ENCODE peak calls at places on chromosome 5, in four cellular contexts. O, I, C and Y are unnamed samples.

GRCh38 chr5:42767491-42768105 is 11.0 kb downstream of the CCDC152 start:
- DNase-seq in O (peak; percentile 51), I (no peak), C (no peak), Y (no peak)

GRCh38 chr5:171610686-171611085 is 174.9 kb upstream of the SMIM23 start:
- DNase-seq in O (no peak), I (no peak), C (no peak), Y (no peak)

GRCh38 chr5:134813827-134814226 is 31.9 kb upstream of the C5orf24 start:
- DNase-seq in O (no peak), I (no peak), C (no peak), Y (no peak)

GRCh38 chr5:1346627-1347440 is 1.9 kb upstream of the CLPTM1L start:
- DNase-seq in O (no peak), I (no peak), C (no peak), Y (no peak)

GRCh38 chr5:93594591-93595419 is 11.8 kb downstream of the NR2F1 start:
- DNase-seq in O (no peak), I (no peak), C (no peak), Y (no peak)

GRCh38 chr5:149757186-149757950 is 27.3 kb downstream of the PPARGC1B start:
- DNase-seq in O (no peak), I (no peak), C (no peak), Y (no peak)

GRCh38 chr5:177362102-177362868 is 4.6 kb downstream of the RGS14 start:
- DNase-seq in O (no peak), I (no peak), C (no peak), Y (peak; percentile 58)

GRCh38 chr5:45578270-45578669 is 117.9 kb downstream of the HCN1 start:
- DNase-seq in O (no peak), I (no peak), C (no peak), Y (no peak)

GRCh38 chr5:154740483-154740882 is 14.7 kb upstream of the LARP1 start:
- DNase-seq in O (no peak), I (peak; percentile 27), C (peak; percentile 43), Y (no peak)

GRCh38 chr5:67395790-67396418 is 199.3 kb upstream of the CD180 start:
- DNase-seq in O (no peak), I (no peak), C (no peak), Y (no peak)

GRCh38 chr5:56585973-56586740 is 229.2 kb upstream of the MAP3K1 start:
- DNase-seq in O (peak; percentile 24), I (peak; percentile 58), C (peak; percentile 58), Y (no peak)

GRCh38 chr5:179824745-179825112 is 4.0 kb downstream of the SQSTM1 start:
- DNase-seq in O (no peak), I (no peak), C (no peak), Y (no peak)

GRCh38 chr5:149257875-149258705 is 13.6 kb upstream of the AFAP1L1 start:
- DNase-seq in O (no peak), I (no peak), C (no peak), Y (no peak)

GRCh38 chr5:2569774-2570542 is 181.5 kb downstream of the IRX2 start:
- DNase-seq in O (no peak), I (no peak), C (no peak), Y (no peak)

GRCh38 chr5:153964201-153965101 is 74.3 kb downstream of the FAM114A2 start:
- DNase-seq in O (no peak), I (no peak), C (no peak), Y (no peak)

GRCh38 chr5:10556331-10556807 is 7.5 kb upstream of the ANKRD33B start:
- DNase-seq in O (no peak), I (no peak), C (no peak), Y (no peak)

GRCh38 chr5:17978954-17979353 is 344.7 kb downstream of the TAF11L14 start:
- DNase-seq in O (no peak), I (no peak), C (no peak), Y (no peak)

GRCh38 chr5:127589309-127590036 is 59.4 kb upstream of the CTXN3 start:
- DNase-seq in O (no peak), I (no peak), C (no peak), Y (no peak)

GRCh38 chr5:181207214-181207959 is 2.4 kb upstream of the TRIM7 start:
- DNase-seq in O (peak; percentile 94), I (peak; percentile 71), C (peak; percentile 83), Y (peak; percentile 75)

GRCh38 chr5:946720-947625 is 54.3 kb downstream of the TRIP13 start:
- DNase-seq in O (no peak), I (no peak), C (no peak), Y (no peak)

GRCh38 chr5:65856520-65856919 is 69.9 kb upstream of the ERBIN start:
- DNase-seq in O (no peak), I (no peak), C (no peak), Y (no peak)

GRCh38 chr5:146894763-146895521 is 16.4 kb upstream of the PPP2R2B start:
- DNase-seq in O (no peak), I (no peak), C (no peak), Y (no peak)

GRCh38 chr5:56405536-56405935 is 172.4 kb upstream of the ANKRD55 start:
- DNase-seq in O (no peak), I (no peak), C (no peak), Y (no peak)

GRCh38 chr5:112923148-112923917 is 1.3 kb upstream of the REEP5 start:
- DNase-seq in O (peak; percentile 32), I (no peak), C (no peak), Y (no peak)

GRCh38 chr5:43000198-43000840 is 39.8 kb downstream of the ANXA2R start:
- DNase-seq in O (no peak), I (no peak), C (peak; percentile 22), Y (no peak)

GRCh38 chr5:170552486-170553122 is 48.8 kb downstream of the KCNIP1 start:
- DNase-seq in O (no peak), I (peak; percentile 69), C (peak; percentile 85), Y (no peak)

GRCh38 chr5:98774192-98775046 is 956 bp downstream of the RGMB start:
- DNase-seq in O (peak; percentile 34), I (peak; percentile 62), C (peak; percentile 50), Y (peak; percentile 81)

GRCh38 chr5:128635379-128635778 is 97.3 kb upstream of the FBN2 start:
- DNase-seq in O (no peak), I (no peak), C (no peak), Y (no peak)

GRCh38 chr5:119274767-119275130 is 81.1 kb upstream of the TNFAIP8 start:
- DNase-seq in O (no peak), I (no peak), C (no peak), Y (no peak)

GRCh38 chr5:15763754-15764153 is 263.8 kb downstream of the FBXL7 start:
- DNase-seq in O (no peak), I (no peak), C (no peak), Y (no peak)

GRCh38 chr5:144189800-144190429 is 19.2 kb downstream of the KCTD16 start:
- DNase-seq in O (no peak), I (no peak), C (no peak), Y (peak; percentile 45)

GRCh38 chr5:43433381-43433780 is 21.2 kb upstream of the CCL28 start:
- DNase-seq in O (no peak), I (no peak), C (no peak), Y (no peak)

GRCh38 chr5:24633705-24634325 is 11.0 kb downstream of the CDH10 start:
- DNase-seq in O (peak; percentile 47), I (no peak), C (no peak), Y (no peak)

GRCh38 chr5:142486581-142486980 is 161.8 kb upstream of the SPRY4 start:
- DNase-seq in O (no peak), I (no peak), C (no peak), Y (no peak)

GRCh38 chr5:175123542-175123941 is 320.4 kb downstream of the DRD1 start:
- DNase-seq in O (no peak), I (no peak), C (no peak), Y (no peak)

GRCh38 chr5:115431116-115431515 is 113.5 kb downstream of the FEM1C start:
- DNase-seq in O (no peak), I (no peak), C (no peak), Y (no peak)

DNA sequence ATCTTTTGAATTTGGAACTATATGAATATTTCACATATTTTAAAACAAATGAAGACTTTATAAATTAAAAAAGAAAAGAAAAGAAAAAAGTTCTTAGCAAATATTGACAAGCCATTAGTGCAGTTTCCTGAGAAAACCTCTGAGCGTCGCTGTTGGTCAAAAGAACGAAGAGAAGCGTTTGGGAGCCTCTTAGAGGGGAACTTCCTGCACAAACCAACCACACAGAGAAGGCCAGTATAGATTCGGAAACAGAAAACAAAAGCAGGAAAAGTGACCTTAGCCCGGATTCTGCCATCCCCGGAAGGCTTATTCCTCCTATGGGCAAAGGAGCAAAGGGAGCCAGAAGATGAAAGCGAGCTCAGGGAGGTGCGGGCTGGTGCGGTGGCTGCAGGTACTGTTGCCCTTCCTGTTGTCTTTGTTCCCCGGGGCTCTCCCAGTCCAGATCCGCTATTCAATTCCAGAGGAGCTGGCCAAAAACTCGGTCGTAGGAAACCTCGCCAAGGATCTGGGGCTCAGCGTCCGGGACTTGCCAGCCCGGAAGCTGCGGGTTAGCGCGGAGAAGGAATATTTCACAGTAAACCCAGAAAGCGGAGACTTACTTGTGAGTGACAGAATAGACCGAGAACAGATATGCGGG is at the start of gene PCDHGB2:
- DNase-seq in O (peak; percentile 56), I (no peak), C (no peak), Y (no peak)
- H3K9me3 ChIP-seq in O (no peaks in the 10 kb centered on the region), I (peaks cover 64% of the 10 kb centered on the region), C (peaks cover 94% of the 10 kb centered on the region), Y (peaks cover 78% of the 10 kb centered on the region)

DNA sequence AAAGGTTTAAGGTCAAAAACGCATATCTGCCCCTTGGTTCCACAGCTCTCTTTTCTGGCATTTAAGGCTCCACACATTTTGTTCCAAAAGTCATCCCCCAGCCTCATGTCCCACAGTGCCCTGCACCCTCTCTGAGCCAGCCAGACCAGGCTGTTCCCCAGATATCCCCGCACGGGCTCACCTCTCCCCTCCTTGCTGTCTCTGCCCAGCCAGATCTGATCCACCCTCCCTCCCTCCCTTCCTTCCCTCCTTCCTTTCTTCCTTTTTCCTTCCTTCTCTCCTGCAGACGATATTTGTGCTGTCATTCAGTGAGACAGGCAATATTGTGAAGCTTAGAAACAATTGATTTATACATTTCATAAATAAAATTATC is 37.0 kb downstream of the DUSP1 start:
- DNase-seq in O (no peak), I (no peak), C (no peak), Y (no peak)
- H3K4me1 ChIP-seq in O (peaks cover 16% of the 10 kb centered on the region), I (peaks cover 10% of the 10 kb centered on the region), C (peaks cover 26% of the 10 kb centered on the region), Y (peaks cover 30% of the 10 kb centered on the region)

GRCh38 chr5:71757590-71758543 is 38.8 kb downstream of the CARTPT start:
- DNase-seq in O (peak; percentile 59), I (peak; percentile 75), C (peak; percentile 50), Y (no peak)
- H3K4me3 ChIP-seq in O (no peak overlapping the region), I (no peak overlapping the region), C (no peak overlapping the region), Y (no peak overlapping the region)

DNA sequence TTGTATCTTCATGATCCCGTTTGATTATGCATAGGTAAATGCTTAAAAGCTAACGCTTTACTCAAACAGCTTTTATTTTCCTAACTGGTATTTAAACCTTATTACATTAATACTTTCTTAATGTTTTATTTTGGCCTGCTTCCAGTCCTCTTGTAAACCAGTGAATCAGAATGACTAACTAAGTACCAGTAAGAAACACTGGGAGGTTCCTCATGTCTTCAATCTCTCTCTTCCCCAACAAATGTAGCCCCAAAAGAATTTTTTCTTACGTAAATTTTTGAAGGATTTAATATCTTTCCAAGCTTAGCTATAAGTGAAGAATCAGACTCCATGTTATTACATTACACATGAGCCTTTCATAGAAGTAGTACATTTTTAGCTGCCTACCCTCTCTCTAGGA is 420.5 kb downstream of the GABRG2 start:
- DNase-seq in O (no peak), I (no peak), C (no peak), Y (no peak)
- H3K9me3 ChIP-seq in O (no peaks in the 10 kb centered on the region), I (no peaks in the 10 kb centered on the region), C (no peaks in the 10 kb centered on the region), Y (no peaks in the 10 kb centered on the region)

DNA sequence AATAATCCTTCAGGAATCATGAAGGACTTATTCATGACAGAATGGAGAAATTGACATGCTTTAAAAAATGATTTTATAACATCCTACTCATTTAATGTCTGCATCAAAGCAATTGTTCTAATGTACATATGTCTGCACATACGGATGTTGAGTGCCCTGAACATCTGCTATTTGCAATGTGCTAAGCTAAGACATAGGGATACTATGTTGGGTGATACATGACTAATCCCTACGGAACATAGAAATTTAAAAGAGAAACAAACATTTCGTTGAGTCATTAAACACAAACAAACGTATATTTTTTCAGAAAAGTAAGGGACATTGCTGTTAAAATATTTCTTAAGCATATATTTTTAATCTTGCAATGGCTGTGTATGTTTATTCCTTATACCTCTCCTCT is 686.5 kb upstream of the ADAMTS16 start:
- DNase-seq in O (no peak), I (no peak), C (no peak), Y (no peak)
- H3K4me1 ChIP-seq in O (no peaks in the 10 kb centered on the region), I (no peaks in the 10 kb centered on the region), C (no peaks in the 10 kb centered on the region), Y (no peaks in the 10 kb centered on the region)